ENCODE peak calls at places on chromosomes 2 and 18, in four cellular contexts. A is A549, D is H1, Q is K562. L is an unnamed sample.

GRCh38 chr2:72112981-72113846 is 34.4 kb downstream of the CYP26B1 start:
- DNase-seq in A (no peak), D (peak), Q (no peak), L (no peak)

GRCh38 chr2:158317642-158318041 is 138.9 kb downstream of the CCDC148 start:
- DNase-seq in A (no peak), D (no peak), Q (no peak), L (no peak)

GRCh38 chr2:238985036-238985729 is 137.3 kb downstream of the TWIST2 start:
- DNase-seq in A (no peak), D (no peak), Q (no peak), L (no peak)

GRCh38 chr18:43484710-43485109 is 207.4 kb upstream of the SYT4 start:
- DNase-seq in A (no peak), D (no peak), Q (no peak), L (peak)

GRCh38 chr2:104872034-104872865 is 18.3 kb downstream of the POU3F3 start:
- DNase-seq in A (peak), D (peak), Q (no peak), L (no peak)

GRCh38 chr2:176643711-176644110 is 374.5 kb downstream of the MTX2 start:
- DNase-seq in A (peak), D (no peak), Q (no peak), L (peak)

GRCh38 chr18:79786781-79787526 is 10.8 kb upstream of the KCNG2 start:
- DNase-seq in A (no peak), D (peak), Q (no peak), L (no peak)

GRCh38 chr2:44616616-44617266 is 255.0 kb downstream of the CAMKMT start:
- DNase-seq in A (no peak), D (no peak), Q (no peak), L (no peak)

GRCh38 chr2:233084488-233084887 is 24.3 kb downstream of the INPP5D start:
- DNase-seq in A (no peak), D (no peak), Q (no peak), L (no peak)

GRCh38 chr2:204863351-204863750 is 318.1 kb downstream of the PARD3B start:
- DNase-seq in A (no peak), D (no peak), Q (no peak), L (no peak)
- TF ChIP-seq RFX5 in A (no peak), D (no peak), Q (no peak), L (no peak)

GRCh38 chr2:141946016-141946415 is 184.8 kb downstream of the LRP1B start:
- DNase-seq in A (no peak), D (no peak), Q (no peak), L (no peak)
- TF ChIP-seq JUN in A (no peak), D (no peak), Q (no peak), L (no peak)

DNA sequence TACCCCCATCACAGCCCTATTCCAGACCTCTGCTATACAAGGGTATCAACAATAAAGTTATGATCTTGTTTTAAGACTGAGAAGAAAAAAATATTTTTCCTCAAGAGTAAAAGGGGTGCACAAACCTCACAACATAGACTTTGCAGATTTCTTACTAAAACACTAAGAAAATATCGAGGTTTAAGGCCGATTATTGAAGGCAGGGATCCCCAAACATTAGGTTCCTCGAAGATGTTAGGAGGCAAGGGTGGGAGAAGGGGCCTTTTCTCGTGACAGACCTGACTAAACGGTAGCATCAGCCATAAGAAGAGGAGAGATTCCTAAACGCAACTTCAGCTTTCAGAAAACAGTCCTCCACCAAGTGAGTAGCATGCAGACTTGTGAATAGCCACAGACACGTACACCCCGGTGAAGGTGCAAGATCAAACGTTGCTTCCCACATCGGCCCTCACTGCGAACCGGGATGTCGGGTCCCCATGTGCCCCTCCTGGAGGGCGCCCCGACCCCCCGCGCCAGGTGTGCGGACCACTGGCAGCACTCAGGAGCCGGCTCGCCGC is 678 bp downstream of the PIAS2 start:
- DNase-seq in A (peak), D (peak), Q (no peak), L (peak)
- TF ChIP-seq RFX5 in A (no peak), D (no peak), Q (no peak), L (no peak)

DNA sequence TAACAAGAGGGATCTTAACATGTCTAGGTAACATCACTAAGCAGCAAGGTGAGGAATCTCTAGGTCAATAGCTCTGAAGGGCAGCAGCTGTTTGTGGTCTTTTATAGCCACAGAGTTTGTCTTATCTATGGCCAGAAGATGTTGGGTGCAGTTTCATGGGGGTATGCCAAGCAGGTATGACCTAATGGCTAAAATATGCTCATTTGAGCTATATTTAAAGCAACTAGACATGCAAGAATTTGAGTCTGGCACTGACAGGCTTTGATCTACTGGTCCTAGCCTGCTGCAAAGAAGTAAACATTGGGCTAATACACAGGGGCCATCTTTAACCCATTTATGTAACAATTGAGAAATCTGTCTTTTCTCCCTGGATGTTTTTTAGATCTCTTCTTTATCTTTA is 13.9 kb upstream of the UGP2 start:
- DNase-seq in A (peak), D (no peak), Q (peak), L (peak)
- TF ChIP-seq JUN in A (no peak), D (no peak), Q (no peak), L (peak)

GRCh38 chr2:240392948-240393830 is 42.3 kb upstream of the GPC1 start:
- DNase-seq in A (no peak), D (no peak), Q (no peak), L (no peak)
- TF ChIP-seq RFX5 in A (no peak), D (no peak), Q (no peak), L (no peak)